ENCODE peak calls at places on chromosomes 13 and 19, in eight cellular contexts. Z is fibroblast of pulmonary artery, I is cardiac muscle cell, B is cardiac fibroblast, N is left cardiac atrium, H is skeletal muscle cell, F is NCI-H345, M is cortex of kidney. T is an unnamed sample.

GRCh38 chr19:49097453-49098288 is 12.4 kb downstream of the SNRNP70 start:
- DNase-seq in B (peak; percentile 79), I (peak; percentile 82), N (peak; percentile 61), M (no peak), Z (peak; percentile 80), F (peak; percentile 62), H (no peak), T (peak; percentile 90)

GRCh38 chr13:31242342-31242741 is 42.6 kb downstream of the B3GLCT start:
- DNase-seq in Z (peak; percentile 10), M (no peak), N (no peak), F (no peak), H (no peak), B (peak; percentile 13), I (peak; percentile 23), T (no peak)

GRCh38 chr13:46698910-46699460 is 98.0 kb downstream of the ESD start:
- DNase-seq in F (no peak), M (no peak), Z (peak; percentile 73), N (no peak), H (no peak), I (peak; percentile 62), B (peak; percentile 67), T (no peak)

GRCh38 chr13:40664100-40665060 is 2.1 kb downstream of the FOXO1 start:
- DNase-seq in I (peak; percentile 55), B (peak; percentile 60), N (peak; percentile 87), M (peak; percentile 15), Z (peak; percentile 55), H (no peak), F (no peak), T (peak; percentile 36)

GRCh38 chr13:74158606-74159352 is 24.6 kb upstream of the KLF12 start:
- DNase-seq in H (no peak), F (no peak), N (no peak), B (no peak), M (no peak), I (no peak), Z (no peak), T (no peak)

GRCh38 chr19:33590224-33590623 is 31.5 kb upstream of the CHST8 start:
- DNase-seq in B (no peak), F (no peak), I (no peak), H (no peak), Z (no peak), N (no peak), M (no peak), T (no peak)

GRCh38 chr19:5170329-5170745 is 170.3 kb downstream of the PTPRS start:
- DNase-seq in I (no peak), F (no peak), H (no peak), M (no peak), N (no peak), Z (no peak), B (no peak), T (no peak)

GRCh38 chr13:81017525-81018152 is 676.7 kb upstream of the SPRY2 start:
- DNase-seq in I (peak; percentile 70), F (peak; percentile 60), M (no peak), H (peak; percentile 9), Z (peak; percentile 81), B (peak; percentile 75), N (no peak), T (peak; percentile 62)

GRCh38 chr19:57559008-57559403 is 657 bp downstream of the ZNF550 start:
- DNase-seq in M (no peak), F (no peak), H (no peak), N (peak; percentile 49), Z (peak; percentile 17), I (peak; percentile 35), B (peak; percentile 31), T (no peak)

T was measured in A673.